ENCODE peak calls at places on chromosomes 16 and 17, in four cellular contexts. M is DMS79 treated with DMSO at 0.1 percent for 48 hours, Z is brain microvascular endothelial cell, F is HEK293T. T is an unnamed sample.

GRCh38 chr17:41773190-41773588 is 13.3 kb downstream of the JUP start:
- DNase-seq in M (no peak), Z (peak; percentile 91), F (peak; percentile 47), T (peak; percentile 80)

GRCh38 chr17:82752371-82753200 is 721 bp downstream of the TBCD start:
- DNase-seq in M (no peak), Z (no peak), F (no peak), T (peak; percentile 6)

GRCh38 chr17:27627514-27627913 is 3.5 kb upstream of the LGALS9 start:
- DNase-seq in M (no peak), Z (no peak), F (no peak), T (no peak)

GRCh38 chr17:63431939-63432804 is 13.9 kb downstream of the CYB561 start:
- DNase-seq in M (no peak), Z (no peak), F (peak; percentile 48), T (no peak)

GRCh38 chr17:71628306-71628705 is 492.5 kb upstream of the SOX9 start:
- DNase-seq in M (no peak), Z (peak; percentile 32), F (no peak), T (no peak)

GRCh38 chr17:72609501-72609900 is 483.0 kb downstream of the SLC39A11 start:
- DNase-seq in M (peak; percentile 26), Z (peak; percentile 54), F (no peak), T (peak; percentile 62)

GRCh38 chr17:71941920-71942319 is 178.9 kb upstream of the SOX9 start:
- DNase-seq in M (no peak), Z (no peak), F (no peak), T (no peak)

GRCh38 chr16:747978-748746 is 7.4 kb upstream of the CIAO3 start:
- DNase-seq in M (no peak), Z (no peak), F (no peak), T (no peak)

GRCh38 chr17:32854177-32854576 is 22.7 kb downstream of the MYO1D start:
- DNase-seq in M (no peak), Z (no peak), F (no peak), T (peak; percentile 38)

GRCh38 chr16:11356573-11357331 is 11.5 kb downstream of the RMI2 start:
- DNase-seq in M (no peak), Z (peak; percentile 56), F (peak; percentile 70), T (peak; percentile 40)

GRCh38 chr17:63937319-63937718 is 5.2 kb upstream of the CD79B start:
- DNase-seq in M (no peak), Z (no peak), F (no peak), T (no peak)

GRCh38 chr17:21279582-21279981 is 4.9 kb upstream of the MAP2K3 start:
- DNase-seq in M (no peak), Z (no peak), F (no peak), T (no peak)

T was measured in kidney glomerular epithelial cell.